ENCODE peak calls at places on chromosomes 6 and 20, in five cellular contexts. W is HCT116, C is keratinocyte, A is PC-3, N is mammary epithelial cell. M is an unnamed sample.

GRCh38 chr20:40090236-40090635 is 598.8 kb downstream of the MAFB start:
- DNase-seq in W (no peak), A (no peak), C (no peak), N (peak), M (no peak)

GRCh38 chr20:63944078-63944941 is 11.9 kb downstream of the UCKL1 start:
- DNase-seq in C (no peak), N (no peak), W (no peak), A (no peak), M (no peak)

GRCh38 chr6:57109905-57110304 is 19.9 kb downstream of the ZNF451 start:
- DNase-seq in C (no peak), W (no peak), N (no peak), A (no peak), M (peak)

GRCh38 chr6:142925575-142926110 is 19.3 kb downstream of the HIVEP2 start:
- DNase-seq in N (no peak), W (no peak), C (no peak), A (no peak), M (peak)

GRCh38 chr6:111803804-111804203 is 69.4 kb downstream of the FYN start:
- DNase-seq in N (no peak), A (no peak), C (no peak), W (no peak), M (peak)

GRCh38 chr20:58854638-58855471 is 2.3 kb downstream of the GNAS start:
- DNase-seq in N (no peak), A (no peak), W (no peak), C (no peak), M (no peak)

GRCh38 chr20:54648421-54649142 is 173.2 kb downstream of the DOK5 start:
- DNase-seq in W (no peak), N (no peak), C (no peak), A (no peak), M (no peak)

GRCh38 chr20:13649548-13649947 is 10.8 kb upstream of the TASP1 start:
- DNase-seq in N (no peak), C (no peak), W (no peak), A (no peak), M (no peak)

GRCh38 chr20:53050338-53050737 is 78.2 kb downstream of the TSHZ2 start:
- DNase-seq in W (no peak), A (no peak), C (peak), N (peak), M (no peak)

GRCh38 chr20:17808357-17808756 is 108.6 kb downstream of the BANF2 start:
- DNase-seq in W (no peak), N (no peak), C (no peak), A (no peak), M (peak)

GRCh38 chr6:161169690-161170089 is 104.2 kb downstream of the AGPAT4 start:
- DNase-seq in A (no peak), N (peak), C (no peak), W (no peak), M (peak)

GRCh38 chr20:19767070-19767469 is 9.0 kb downstream of the RIN2 start:
- DNase-seq in W (no peak), A (peak), C (no peak), N (peak), M (no peak)

GRCh38 chr6:138503881-138504680 is 4.8 kb upstream of the NHSL1 start:
- DNase-seq in W (no peak), N (no peak), A (no peak), C (no peak), M (no peak)

GRCh38 chr6:21994821-21995220 is 302.0 kb downstream of the PRL start:
- DNase-seq in C (no peak), N (no peak), W (no peak), A (no peak), M (no peak)

GRCh38 chr6:156991971-156992370 is 214.8 kb downstream of the ARID1B start:
- DNase-seq in C (no peak), N (no peak), W (no peak), A (peak), M (peak)

GRCh38 chr20:50675671-50676376 is 15.5 kb downstream of the RIPOR3 start:
- DNase-seq in N (no peak), C (no peak), W (no peak), A (no peak), M (no peak)

GRCh38 chr6:151240861-151241642 is 1.3 kb downstream of the AKAP12 start:
- DNase-seq in C (no peak), A (peak), N (peak), W (no peak), M (peak)

GRCh38 chr20:11111191-11111590 is 437.4 kb upstream of the JAG1 start:
- DNase-seq in N (peak), A (peak), C (no peak), W (no peak), M (peak)

GRCh38 chr6:27205375-27206278 is 41.9 kb upstream of the PRSS16 start:
- DNase-seq in N (no peak), W (no peak), C (no peak), A (no peak), M (peak)

GRCh38 chr6:117195728-117196127 is 69.6 kb upstream of the VGLL2 start:
- DNase-seq in W (no peak), N (peak), A (peak), C (no peak), M (no peak)

GRCh38 chr6:43842964-43843645 is 73.1 kb downstream of the VEGFA start:
- DNase-seq in N (no peak), A (no peak), C (no peak), W (no peak), M (no peak)

GRCh38 chr6:46661500-46661899 is 8.7 kb downstream of the SLC25A27 start:
- DNase-seq in W (no peak), A (no peak), N (no peak), C (no peak), M (no peak)

GRCh38 chr6:146310628-146311027 is 233.0 kb upstream of the RAB32 start:
- DNase-seq in W (no peak), A (no peak), C (no peak), N (no peak), M (no peak)

GRCh38 chr6:44286747-44287146 is 16.5 kb downstream of the TMEM151B start:
- DNase-seq in W (no peak), C (no peak), A (no peak), N (no peak), M (no peak)

GRCh38 chr6:113182370-113183141 is 674.6 kb upstream of the MARCKS start:
- DNase-seq in A (peak), C (peak), N (peak), W (no peak), M (peak)

GRCh38 chr6:135830971-135831370 is 20.5 kb upstream of the PDE7B start:
- DNase-seq in W (no peak), A (no peak), N (no peak), C (no peak), M (no peak)

GRCh38 chr6:121143476-121143875 is 190.8 kb downstream of the TBC1D32 start:
- DNase-seq in N (peak), C (no peak), A (no peak), W (no peak), M (no peak)

GRCh38 chr6:16547586-16547985 is 213.7 kb downstream of the ATXN1 start:
- DNase-seq in C (no peak), N (no peak), A (no peak), W (no peak), M (no peak)

GRCh38 chr6:137159912-137160311 is 13.5 kb downstream of the IL22RA2 start:
- DNase-seq in C (no peak), N (no peak), A (no peak), W (no peak), M (no peak)

GRCh38 chr6:87682310-87682709 is 19.7 kb downstream of the AKIRIN2 start:
- DNase-seq in N (peak), C (no peak), W (no peak), A (peak), M (no peak)

GRCh38 chr20:57620274-57620990 is at the start of gene ZBP1:
- DNase-seq in C (no peak), N (no peak), W (no peak), A (no peak), M (no peak)

GRCh38 chr6:70411542-70411941 is 1.8 kb upstream of the FAM135A start:
- DNase-seq in W (no peak), C (no peak), A (no peak), N (no peak), M (no peak)

GRCh38 chr6:141700836-141701235 is 431.9 kb upstream of the GJE1 start:
- DNase-seq in N (no peak), W (no peak), C (no peak), A (no peak), M (peak)

GRCh38 chr20:45343445-45343866 is 4.8 kb downstream of the SDC4 start:
- DNase-seq in N (peak), A (peak), W (no peak), C (no peak), M (no peak)

GRCh38 chr6:10099086-10099499 is 315.8 kb downstream of the TFAP2A start:
- DNase-seq in A (peak), C (no peak), W (no peak), N (peak), M (no peak)

GRCh38 chr6:7649037-7649810 is 59.2 kb downstream of the SNRNP48 start:
- DNase-seq in C (no peak), A (no peak), W (no peak), N (no peak), M (no peak)

GRCh38 chr6:138105446-138105845 is 1.8 kb downstream of the PERP start:
- DNase-seq in A (peak), C (no peak), N (peak), W (no peak), M (no peak)

GRCh38 chr20:14189794-14190402 is 147.5 kb downstream of the FLRT3 start:
- DNase-seq in N (peak), W (peak), C (no peak), A (peak), M (peak)

GRCh38 chr20:62031462-62032092 is 34.1 kb downstream of the TAF4 start:
- DNase-seq in N (no peak), A (no peak), C (no peak), W (no peak), M (no peak)
- H3K27ac ChIP-seq in N (no peak), A (peak), C (no peak), W (no peak), M (no peak)

GRCh38 chr6:148465011-148465335 is 122.3 kb downstream of the SASH1 start:
- DNase-seq in C (no peak), W (no peak), N (no peak), A (no peak), M (no peak)
- H3K4me2 ChIP-seq in C (no peak), W (no peak), N (no peak), A (no peak), M (no peak)

GRCh38 chr20:23139524-23139923 is 53.4 kb upstream of the CD93 start:
- DNase-seq in C (peak), A (no peak), N (peak), W (no peak), M (no peak)

GRCh38 chr20:23138226-23138625 is 52.1 kb upstream of the CD93 start:
- DNase-seq in C (no peak), A (no peak), W (no peak), N (no peak), M (no peak)

GRCh38 chr20:23136893-23137745 is 51.0 kb upstream of the CD93 start:
- DNase-seq in A (no peak), W (no peak), N (peak), C (peak), M (no peak)

GRCh38 chr20:23141016-23141415 is 54.9 kb upstream of the CD93 start:
- DNase-seq in W (no peak), N (no peak), A (no peak), C (no peak), M (no peak)

DNA sequence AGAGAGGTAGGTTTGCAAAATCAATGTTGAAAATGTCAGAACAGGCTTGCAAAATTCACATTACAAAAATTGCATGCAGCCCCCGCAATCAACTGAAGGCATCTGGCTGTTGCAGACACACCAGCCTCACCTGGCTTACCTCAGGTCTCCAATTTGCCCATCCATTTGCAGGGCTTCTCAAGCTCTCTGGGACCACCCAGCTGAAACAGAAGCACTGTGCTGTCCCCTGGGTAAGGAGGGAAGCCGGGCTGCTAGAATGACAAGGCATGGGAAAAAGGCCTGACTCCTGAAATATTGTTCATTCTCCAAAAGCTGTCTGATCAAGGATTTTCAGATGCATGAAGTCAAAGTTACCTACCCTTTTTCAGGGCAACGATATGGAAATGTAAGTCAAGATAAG is 52.6 kb upstream of the CD93 start:
- DNase-seq in N (no peak), A (no peak), C (no peak), W (no peak), M (no peak)
- H3K27ac ChIP-seq in N (no peak), A (no peak), C (peak), W (no peak), M (no peak)

DNA sequence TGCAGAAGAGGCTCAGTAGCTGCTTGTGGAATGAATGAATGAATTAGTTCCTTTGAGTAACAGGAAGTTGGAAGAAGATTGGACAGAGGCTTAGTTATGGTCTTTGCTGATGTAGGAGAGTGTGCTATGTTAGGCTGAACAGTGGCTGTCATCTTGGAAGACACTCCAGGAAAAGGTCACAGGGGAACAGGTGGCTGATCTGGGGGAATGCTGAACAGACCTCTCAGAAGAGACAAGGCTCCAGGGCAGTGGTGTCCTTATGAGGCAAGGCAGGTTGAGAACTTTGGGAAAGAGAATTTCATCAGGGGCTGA is 62.3 kb downstream of the UTRN start:
- DNase-seq in C (no peak), W (no peak), N (no peak), A (no peak), M (no peak)
- H3K4me2 ChIP-seq in C (no peak), W (peak), N (no peak), A (peak), M (no peak)

GRCh38 chr6:85459224-85459901 is 9.5 kb downstream of the NT5E start:
- DNase-seq in A (peak), C (no peak), N (peak), W (peak), M (peak)
- H3K27ac ChIP-seq in A (peak), C (peak), N (peak), W (peak), M (no peak)

M was measured in IMR-90.